ENCODE peak calls at places on chromosomes 11 and 22, in five cellular contexts. B is suprapubic skin, P is gastrocnemius medialis, M is uterus, R is sigmoid colon. O is an unnamed sample. For H3K27me3, the result is how much of the 10 kb centered on the place peaks cover.

GRCh38 chr11:2511421-2512369 is 66.9 kb downstream of the KCNQ1 start:
- DNase-seq in B (peak), P (peak), M (peak), R (peak), O (peak)

GRCh38 chr11:95647355-95647754 is 142.2 kb downstream of the FAM76B start:
- DNase-seq in B (no peak), P (peak), M (peak), R (peak), O (no peak)

GRCh38 chr22:49880281-49880680 is 26.6 kb downstream of the ZBED4 start:
- DNase-seq in B (no peak), P (no peak), M (no peak), R (no peak), O (no peak)

GRCh38 chr11:44634401-44635281 is 69.2 kb downstream of the CD82 start:
- DNase-seq in B (peak), P (peak), M (peak), R (peak), O (peak)

GRCh38 chr22:37913233-37913721 is 7.2 kb downstream of the MICALL1 start:
- DNase-seq in B (no peak), P (no peak), M (no peak), R (no peak), O (no peak)

GRCh38 chr11:33635161-33635560 is 65.5 kb downstream of the C11orf91 start:
- DNase-seq in B (no peak), P (peak), M (peak), R (peak), O (no peak)

GRCh38 chr22:31577711-31578110 is 81.4 kb downstream of the SFI1 start:
- DNase-seq in B (no peak), P (no peak), M (no peak), R (no peak), O (no peak)

GRCh38 chr11:20483931-20484330 is 96.4 kb downstream of the PRMT3 start:
- DNase-seq in B (no peak), P (no peak), M (no peak), R (no peak), O (no peak)

GRCh38 chr11:83159901-83160865 is 3.3 kb downstream of the PCF11 start:
- DNase-seq in B (no peak), P (no peak), M (no peak), R (no peak), O (no peak)

GRCh38 chr11:10933455-10934292 is 75.8 kb upstream of the ZBED5 start:
- DNase-seq in B (peak), P (peak), M (peak), R (peak), O (peak)

GRCh38 chr11:10932976-10933375 is 75.1 kb upstream of the ZBED5 start:
- DNase-seq in B (no peak), P (no peak), M (no peak), R (no peak), O (no peak)

GRCh38 chr11:10930224-10930960 is 72.5 kb upstream of the ZBED5 start:
- DNase-seq in B (no peak), P (no peak), M (peak), R (no peak), O (peak)

GRCh38 chr11:10930961-10931760 is 73.3 kb upstream of the ZBED5 start:
- DNase-seq in B (peak), P (peak), M (peak), R (peak), O (peak)

GRCh38 chr11:10931761-10932700 is 74.2 kb upstream of the ZBED5 start:
- DNase-seq in B (no peak), P (no peak), M (peak), R (no peak), O (no peak)
- TF ChIP-seq POLR2A in B (no peak), P (no peak), M (no peak), R (no peak), O (no peak)

DNA sequence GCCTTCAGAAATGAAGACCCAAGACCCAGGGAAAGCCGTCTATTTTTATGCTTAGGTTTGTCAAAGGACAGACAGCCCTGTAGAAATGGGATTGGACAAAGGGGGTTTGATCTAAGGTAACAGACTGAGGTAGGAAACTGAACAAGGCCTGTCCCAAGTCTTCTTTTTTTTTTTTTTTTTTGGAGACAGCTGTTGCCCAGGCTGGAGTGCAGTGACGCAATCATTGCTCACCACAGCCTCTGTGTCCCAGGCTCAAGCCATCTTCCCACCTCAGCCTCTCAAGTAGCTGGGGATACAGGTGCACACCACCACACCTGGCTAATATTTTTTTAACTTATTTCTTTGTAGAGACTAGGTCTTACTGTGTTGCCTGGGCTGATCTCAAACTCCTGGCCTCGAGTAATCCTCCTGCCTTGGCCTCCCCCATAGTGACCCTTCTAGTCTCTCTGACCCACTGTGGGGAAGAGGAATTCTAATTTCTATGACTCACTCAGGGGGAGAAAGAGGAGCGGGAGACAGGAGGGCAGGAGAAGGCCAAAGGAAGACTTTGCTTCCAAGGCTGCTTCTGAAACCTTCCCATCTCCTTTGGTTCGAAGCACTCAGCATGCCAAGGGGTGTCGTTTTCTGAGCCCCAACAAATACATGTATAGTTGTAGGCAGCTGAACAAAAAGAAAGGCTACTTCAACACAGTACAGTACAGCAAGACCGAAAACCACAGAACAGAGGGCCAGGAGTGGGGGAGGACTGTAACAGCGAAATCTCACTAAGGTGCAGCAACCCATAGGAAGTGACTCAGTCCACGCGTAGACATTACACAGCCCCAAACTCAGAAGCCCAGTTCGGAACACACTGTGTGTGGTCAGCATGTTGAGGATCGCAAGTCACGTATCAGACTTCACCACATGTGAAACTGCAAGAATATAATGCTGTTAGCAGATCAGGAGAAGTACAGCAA is 872 bp downstream of the TMA7B start:
- DNase-seq in B (no peak), P (peak), M (no peak), R (no peak), O (peak)
- H3K4me3 ChIP-seq in B (no peak), P (no peak), M (no peak), R (no peak), O (no peak)

DNA sequence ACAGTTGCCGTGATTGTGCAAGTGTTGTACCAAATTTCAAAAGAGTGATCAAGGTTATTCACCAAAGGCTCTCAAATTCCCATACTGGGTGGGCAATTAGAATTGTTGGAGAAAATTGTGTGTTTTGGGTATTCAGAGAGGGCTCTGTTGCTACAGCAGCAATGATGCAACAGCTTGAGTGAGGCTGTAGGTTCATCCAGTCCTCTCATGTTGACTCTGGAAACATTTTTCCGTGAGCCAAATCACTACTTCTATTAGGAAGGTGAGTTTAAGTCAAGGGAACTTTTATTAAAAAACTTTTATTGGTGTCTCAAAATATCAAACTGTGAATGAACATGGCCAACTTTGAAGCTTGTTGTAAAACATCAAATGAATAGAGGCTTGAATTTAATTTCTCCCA is 116.5 kb downstream of the CD44 start:
- DNase-seq in B (no peak), P (no peak), M (no peak), R (no peak), O (no peak)
- H3K27me3 ChIP-seq in B (under half), P (under half), M (under half), R (under half), O (under half)

DNA sequence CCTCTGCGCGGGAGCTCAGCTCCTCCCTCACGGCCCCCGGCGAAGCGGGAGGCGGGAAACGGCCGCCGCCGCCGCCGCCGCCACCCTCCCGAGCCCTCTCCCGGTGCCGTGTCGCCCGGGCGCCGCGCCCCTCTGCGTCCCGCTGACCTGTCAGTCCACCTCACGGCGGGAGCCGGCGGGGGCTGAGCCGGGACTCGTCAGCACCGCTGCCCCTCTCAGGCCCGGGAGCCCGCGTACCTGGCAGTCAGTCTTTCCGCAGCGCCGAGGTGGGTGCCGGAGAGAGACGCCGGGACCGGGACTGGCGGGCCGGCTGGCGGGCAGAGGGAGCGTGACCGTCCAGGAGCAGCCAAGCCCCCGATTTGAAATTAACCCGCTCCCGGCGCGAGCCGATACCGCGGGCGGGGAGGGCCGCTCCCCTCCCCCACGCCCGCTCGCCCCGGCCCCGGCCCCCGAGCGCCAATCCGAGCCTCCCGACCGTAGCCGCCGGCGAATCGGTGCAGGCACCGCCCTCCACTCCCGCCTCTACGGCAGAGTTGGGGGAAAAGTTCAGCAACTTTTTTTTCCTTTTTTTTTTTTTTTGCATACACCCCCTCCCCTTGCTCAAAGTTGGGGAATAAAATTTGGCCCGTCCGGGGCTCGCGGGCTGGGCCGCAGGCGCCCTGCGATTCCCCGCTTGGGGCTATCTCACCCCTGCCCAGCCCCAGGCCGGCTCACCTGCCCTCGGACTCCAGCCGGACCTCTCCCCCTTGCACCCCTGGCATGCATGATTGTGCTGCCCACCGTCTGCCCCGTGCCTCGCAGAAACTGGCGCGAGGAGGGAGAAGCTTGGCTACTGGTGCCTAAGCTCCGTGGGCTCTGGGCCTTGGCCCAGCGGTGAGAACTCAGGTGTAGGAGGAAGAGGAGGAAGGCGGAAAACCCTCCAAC is 777 bp upstream of the E2F8 start:
- DNase-seq in B (no peak), P (no peak), M (no peak), R (peak), O (peak)
- TF ChIP-seq POLR2A in B (no peak), P (no peak), M (no peak), R (no peak), O (no peak)

GRCh38 chr22:25748140-25748539 is 6.2 kb downstream of the MYO18B start:
- DNase-seq in B (no peak), P (no peak), M (no peak), R (no peak), O (no peak)
- H3K4me3 ChIP-seq in B (no peak), P (no peak), M (no peak), R (no peak), O (no peak)